ENCODE peak calls at places on chromosomes 6 and 20, in five cellular contexts. I, N, C, T and Y are unnamed samples.

GRCh38 chr6:108850669-108851467 is 2.6 kb downstream of the ARMC2 start:
- DNase-seq in I (peak; percentile 57), N (no peak), C (no peak), T (no peak), Y (no peak)

GRCh38 chr6:104325341-104326172 is 534.2 kb downstream of the HACE1 start:
- DNase-seq in I (no peak), N (no peak), C (peak; percentile 14), T (no peak), Y (peak; percentile 10)

GRCh38 chr20:1577906-1578305 is 20.4 kb upstream of the SIRPD start:
- DNase-seq in I (no peak), N (no peak), C (no peak), T (no peak), Y (no peak)

GRCh38 chr6:30150671-30151395 is 10.2 kb downstream of the TRIM10 start:
- DNase-seq in I (no peak), N (no peak), C (no peak), T (no peak), Y (no peak)

GRCh38 chr20:64142546-64142945 is 21.7 kb upstream of the MYT1 start:
- DNase-seq in I (no peak), N (no peak), C (no peak), T (peak; percentile 24), Y (no peak)

GRCh38 chr6:5783584-5784089 is 223.1 kb downstream of the NRN1 start:
- DNase-seq in I (no peak), N (no peak), C (no peak), T (peak; percentile 64), Y (no peak)

GRCh38 chr20:21796059-21796458 is 90.6 kb downstream of the PAX1 start:
- DNase-seq in I (no peak), N (no peak), C (peak; percentile 13), T (no peak), Y (peak; percentile 4)

GRCh38 chr6:90107721-90108364 is 188.8 kb downstream of the BACH2 start:
- DNase-seq in I (no peak), N (no peak), C (no peak), T (no peak), Y (no peak)

GRCh38 chr6:167152858-167153257 is 4.9 kb downstream of the GPR31 start:
- DNase-seq in I (no peak), N (no peak), C (no peak), T (no peak), Y (peak; percentile 61)

GRCh38 chr6:34928220-34928619 is 39.2 kb downstream of the ANKS1A start:
- DNase-seq in I (no peak), N (no peak), C (no peak), T (no peak), Y (no peak)

GRCh38 chr6:166627875-166628849 is 1.1 kb upstream of the RPS6KA2 start:
- DNase-seq in I (peak; percentile 87), N (peak; percentile 53), C (no peak), T (peak; percentile 87), Y (peak; percentile 67)

GRCh38 chr6:155549928-155550327 is 94.3 kb upstream of the NOX3 start:
- DNase-seq in I (no peak), N (no peak), C (no peak), T (no peak), Y (no peak)

GRCh38 chr6:100549406-100550167 is 84.9 kb upstream of the SIM1 start:
- DNase-seq in I (no peak), N (no peak), C (no peak), T (no peak), Y (no peak)

GRCh38 chr6:56749632-56750151 is 107.0 kb upstream of the DST start:
- DNase-seq in I (no peak), N (no peak), C (no peak), T (no peak), Y (no peak)

GRCh38 chr20:33602826-33603590 is 59.1 kb upstream of the C20orf144 start:
- DNase-seq in I (no peak), N (no peak), C (no peak), T (no peak), Y (peak; percentile 52)

GRCh38 chr6:12403201-12403826 is 113.2 kb downstream of the EDN1 start:
- DNase-seq in I (no peak), N (no peak), C (peak; percentile 33), T (no peak), Y (no peak)

GRCh38 chr20:50193851-50194830 is 3.5 kb downstream of the CEBPB start:
- DNase-seq in I (no peak), N (no peak), C (peak; percentile 31), T (no peak), Y (no peak)

GRCh38 chr6:162922816-162923215 is 195.0 kb downstream of the PACRG start:
- DNase-seq in I (no peak), N (no peak), C (no peak), T (no peak), Y (no peak)

GRCh38 chr20:38806855-38807655 is 1.6 kb downstream of the PPP1R16B start:
- DNase-seq in I (no peak), N (peak; percentile 15), C (no peak), T (no peak), Y (peak; percentile 54)

DNA sequence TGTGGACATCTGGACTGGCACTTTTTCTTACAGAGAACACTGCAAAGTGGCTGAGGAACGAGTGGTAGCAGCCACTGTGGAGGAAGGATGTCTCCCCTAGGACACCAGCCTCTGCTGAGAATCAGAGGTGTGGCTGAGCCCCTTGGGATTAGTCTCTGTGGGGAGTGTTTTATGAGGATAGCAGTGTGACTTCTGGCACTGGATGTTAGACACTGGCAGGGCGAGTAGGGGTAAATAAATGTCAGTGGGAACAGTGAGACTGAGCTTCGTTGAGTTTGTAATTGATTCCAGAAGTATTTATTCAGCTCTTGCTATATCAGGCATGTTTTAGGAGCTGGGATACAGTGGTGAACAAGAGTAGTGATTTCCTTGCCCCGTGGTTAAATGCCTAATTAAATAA is 124.0 kb downstream of the JARID2 start:
- DNase-seq in I (no peak), N (no peak), C (no peak), T (no peak), Y (no peak)
- H3K4me1 ChIP-seq in I (peaks cover 14% of the 10 kb centered on the region), N (peaks cover 35% of the 10 kb centered on the region), C (peaks cover 22% of the 10 kb centered on the region), T (no peaks in the 10 kb centered on the region), Y (no peaks in the 10 kb centered on the region)

DNA sequence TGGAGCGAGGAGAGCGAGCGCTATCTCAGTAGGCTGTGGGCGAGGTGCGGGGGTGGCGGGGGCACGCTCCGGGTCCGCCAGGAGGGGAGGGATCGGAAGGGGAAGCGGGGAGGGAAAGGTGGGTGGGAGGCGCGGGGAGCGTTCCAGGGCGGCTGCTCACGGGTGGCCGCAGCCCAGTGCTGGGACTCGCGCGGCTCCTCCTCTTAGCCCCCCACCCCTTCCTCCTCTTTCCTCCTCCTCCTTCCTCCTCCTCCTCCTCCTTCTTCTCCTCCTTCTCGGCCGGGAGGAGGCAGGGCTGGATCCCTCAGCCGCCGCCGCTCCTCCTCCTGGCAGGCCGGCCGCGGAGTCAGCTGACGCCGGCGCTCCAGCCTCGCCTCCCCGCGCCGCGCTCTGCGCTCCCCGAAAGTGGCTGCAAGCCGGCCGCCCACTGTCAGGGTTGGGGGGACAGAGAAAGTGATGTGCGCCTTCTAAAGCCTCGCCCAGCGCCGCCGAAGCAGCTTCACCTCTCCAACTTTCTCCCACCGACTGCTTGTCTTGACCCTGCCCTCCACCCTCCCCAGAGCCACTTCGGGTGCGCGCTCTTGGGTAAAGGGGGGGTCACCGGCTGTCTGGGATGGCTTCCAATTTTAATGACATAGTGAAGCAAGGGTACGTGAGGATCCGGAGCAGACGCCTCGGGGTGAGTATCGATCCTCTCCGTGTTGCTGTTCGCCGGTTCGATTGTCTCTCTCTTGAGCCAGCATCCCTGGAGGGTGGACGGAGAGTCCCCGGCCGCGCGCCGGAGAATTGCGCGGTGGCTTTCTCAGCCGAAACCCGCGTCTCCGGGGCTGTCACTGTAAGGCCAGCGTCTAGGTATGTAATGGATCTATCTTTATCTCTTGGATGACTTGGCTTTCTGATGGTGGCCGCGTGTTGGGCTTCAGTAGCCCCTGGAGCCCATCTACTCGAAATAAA is at the start of gene DOK5:
- DNase-seq in I (peak; percentile 75), N (no peak), C (no peak), T (peak; percentile 85), Y (no peak)
- H3K27ac ChIP-seq in I (no peak within 1 kb of the TSS), N (no peak within 1 kb of the TSS), C (no peak within 1 kb of the TSS), T (peak within 1 kb of the TSS; percentile 55), Y (no peak within 1 kb of the TSS)

GRCh38 chr20:44166008-44166407 is 21.0 kb downstream of the JPH2 start:
- DNase-seq in I (no peak), N (no peak), C (peak; percentile 67), T (no peak), Y (no peak)

GRCh38 chr20:44171775-44172571 is 15.0 kb downstream of the JPH2 start:
- DNase-seq in I (no peak), N (no peak), C (no peak), T (no peak), Y (no peak)

GRCh38 chr20:44167736-44168135 is 19.3 kb downstream of the JPH2 start:
- DNase-seq in I (no peak), N (no peak), C (no peak), T (no peak), Y (no peak)

GRCh38 chr20:44170796-44171410 is 16.1 kb downstream of the JPH2 start:
- DNase-seq in I (no peak), N (no peak), C (no peak), T (no peak), Y (no peak)

DNA sequence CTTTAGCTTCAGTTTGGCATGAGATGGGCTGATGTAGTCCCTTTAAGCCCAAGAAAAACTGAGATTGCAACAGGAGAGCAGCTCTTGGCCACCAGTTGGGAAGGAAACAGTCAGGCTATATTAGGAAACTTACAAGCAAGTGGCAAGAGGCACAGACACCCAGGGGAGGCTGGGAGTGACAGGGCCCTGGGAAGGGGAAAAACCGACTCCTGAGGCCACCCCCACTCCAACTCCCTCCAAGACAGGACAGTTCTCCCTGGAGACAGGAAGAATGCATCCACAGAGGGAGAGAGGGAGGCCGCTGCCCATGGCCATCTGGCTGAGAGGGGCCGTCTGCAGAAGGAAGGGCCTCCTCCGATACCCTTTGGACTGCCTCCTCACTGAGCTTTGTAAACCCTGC is 20.5 kb downstream of the JPH2 start:
- DNase-seq in I (peak; percentile 38), N (no peak), C (peak; percentile 65), T (peak; percentile 88), Y (no peak)
- H3K4me1 ChIP-seq in I (peaks cover 9% of the 10 kb centered on the region), N (no peaks in the 10 kb centered on the region), C (peaks cover 38% of the 10 kb centered on the region), T (peaks cover 5% of the 10 kb centered on the region), Y (no peaks in the 10 kb centered on the region)

GRCh38 chr6:144214029-144214428 is 63.7 kb downstream of the STX11 start:
- DNase-seq in I (no peak), N (no peak), C (no peak), T (no peak), Y (peak; percentile 6)
- H3K27ac ChIP-seq in I (no peak overlapping the region), N (no peak overlapping the region), C (no peak overlapping the region), T (no peak overlapping the region), Y (no peak overlapping the region)